ENCODE peak calls at places on chromosome 15, in seven cellular contexts. One of them, this sample, is unnamed.
A peak's percentile ranks its signal among the peaks of the same experiment; 100 is the strongest.

GRCh38 chr15:66239514-66239913 is 14.0 kb downstream of the MEGF11 start:
- DNase-seq in HepG2: no peak
- DNase-seq in K562: no peak
- DNase-seq in A549: no peak
- DNase-seq in H1: no peak
- DNase-seq in GM12878: no peak
- DNase-seq in SK-N-SH: no peak
- DNase-seq in this sample: no peak

GRCh38 chr15:76340198-76340801 is 3.7 kb downstream of the ISL2 start:
- DNase-seq in HepG2: no peak
- DNase-seq in K562: no peak
- DNase-seq in A549: no peak
- DNase-seq in H1: peak; percentile 68
- DNase-seq in GM12878: no peak
- DNase-seq in SK-N-SH: peak; percentile 28
- DNase-seq in this sample: no peak

GRCh38 chr15:93030430-93031102 is 58.4 kb downstream of the RGMA start:
- DNase-seq in HepG2: peak; percentile 50
- DNase-seq in K562: peak; percentile 79
- DNase-seq in A549: peak; percentile 69
- DNase-seq in H1: peak; percentile 90
- DNase-seq in GM12878: peak; percentile 7
- DNase-seq in SK-N-SH: peak; percentile 91
- DNase-seq in this sample: peak; percentile 47

GRCh38 chr15:51814616-51815015 is 14.8 kb upstream of the TMOD3 start:
- DNase-seq in HepG2: no peak
- DNase-seq in K562: no peak
- DNase-seq in A549: no peak
- DNase-seq in H1: no peak
- DNase-seq in GM12878: no peak
- DNase-seq in SK-N-SH: no peak
- DNase-seq in this sample: no peak

GRCh38 chr15:70741107-70741511 is 22.2 kb downstream of the UACA start:
- DNase-seq in HepG2: peak; percentile 55
- DNase-seq in K562: no peak
- DNase-seq in A549: peak; percentile 76
- DNase-seq in H1: no peak
- DNase-seq in GM12878: no peak
- DNase-seq in SK-N-SH: no peak
- DNase-seq in this sample: peak; percentile 90

GRCh38 chr15:42080585-42081462 is 13.5 kb downstream of the PLA2G4D start:
- DNase-seq in HepG2: no peak
- DNase-seq in K562: no peak
- DNase-seq in A549: no peak
- DNase-seq in H1: peak; percentile 62
- DNase-seq in GM12878: no peak
- DNase-seq in SK-N-SH: no peak
- DNase-seq in this sample: peak; percentile 41

GRCh38 chr15:43799945-43800285 is at the start of gene SERINC4:
- DNase-seq in HepG2: no peak
- DNase-seq in K562: no peak
- DNase-seq in A549: no peak
- DNase-seq in H1: no peak
- DNase-seq in GM12878: no peak
- DNase-seq in SK-N-SH: no peak
- DNase-seq in this sample: no peak

GRCh38 chr15:25892126-25892525 is 29.0 kb upstream of the ATP10A start:
- DNase-seq in HepG2: no peak
- DNase-seq in K562: no peak
- DNase-seq in A549: no peak
- DNase-seq in H1: no peak
- DNase-seq in GM12878: no peak
- DNase-seq in SK-N-SH: no peak
- DNase-seq in this sample: peak; percentile 31

GRCh38 chr15:95898746-95899145 is 431.8 kb upstream of the NR2F2 start:
- DNase-seq in HepG2: no peak
- DNase-seq in K562: no peak
- DNase-seq in A549: no peak
- DNase-seq in H1: no peak
- DNase-seq in GM12878: no peak
- DNase-seq in SK-N-SH: no peak
- DNase-seq in this sample: no peak

GRCh38 chr15:42133892-42134502 is 22.4 kb downstream of the PLA2G4F start:
- DNase-seq in HepG2: peak; percentile 52
- DNase-seq in K562: peak; percentile 68
- DNase-seq in A549: peak; percentile 54
- DNase-seq in H1: peak; percentile 95
- DNase-seq in GM12878: no peak
- DNase-seq in SK-N-SH: peak; percentile 50
- DNase-seq in this sample: peak; percentile 17

GRCh38 chr15:64847016-64847415 is 5.3 kb downstream of the PLEKHO2 start:
- DNase-seq in HepG2: no peak
- DNase-seq in K562: no peak
- DNase-seq in A549: no peak
- DNase-seq in H1: no peak
- DNase-seq in GM12878: no peak
- DNase-seq in SK-N-SH: no peak
- DNase-seq in this sample: no peak

GRCh38 chr15:75531041-75531450 is 48.1 kb downstream of the PTPN9 start:
- DNase-seq in HepG2: no peak
- DNase-seq in K562: no peak
- DNase-seq in A549: no peak
- DNase-seq in H1: no peak
- DNase-seq in GM12878: no peak
- DNase-seq in SK-N-SH: no peak
- DNase-seq in this sample: peak; percentile 40

GRCh38 chr15:91862891-91863520 is 9.5 kb downstream of the SLCO3A1 start:
- DNase-seq in HepG2: no peak
- DNase-seq in K562: no peak
- DNase-seq in A549: no peak
- DNase-seq in H1: no peak
- DNase-seq in GM12878: no peak
- DNase-seq in SK-N-SH: no peak
- DNase-seq in this sample: no peak

GRCh38 chr15:78615151-78615589 is 5.6 kb downstream of the CHRNA3 start:
- DNase-seq in HepG2: no peak
- DNase-seq in K562: no peak
- DNase-seq in A549: no peak
- DNase-seq in H1: peak; percentile 41
- DNase-seq in GM12878: no peak
- DNase-seq in SK-N-SH: no peak
- DNase-seq in this sample: no peak

GRCh38 chr15:87661481-87661880 is 595.1 kb downstream of the NTRK3 start:
- DNase-seq in HepG2: no peak
- DNase-seq in K562: no peak
- DNase-seq in A549: peak; percentile 12
- DNase-seq in H1: no peak
- DNase-seq in GM12878: no peak
- DNase-seq in SK-N-SH: no peak
- DNase-seq in this sample: no peak

DNA sequence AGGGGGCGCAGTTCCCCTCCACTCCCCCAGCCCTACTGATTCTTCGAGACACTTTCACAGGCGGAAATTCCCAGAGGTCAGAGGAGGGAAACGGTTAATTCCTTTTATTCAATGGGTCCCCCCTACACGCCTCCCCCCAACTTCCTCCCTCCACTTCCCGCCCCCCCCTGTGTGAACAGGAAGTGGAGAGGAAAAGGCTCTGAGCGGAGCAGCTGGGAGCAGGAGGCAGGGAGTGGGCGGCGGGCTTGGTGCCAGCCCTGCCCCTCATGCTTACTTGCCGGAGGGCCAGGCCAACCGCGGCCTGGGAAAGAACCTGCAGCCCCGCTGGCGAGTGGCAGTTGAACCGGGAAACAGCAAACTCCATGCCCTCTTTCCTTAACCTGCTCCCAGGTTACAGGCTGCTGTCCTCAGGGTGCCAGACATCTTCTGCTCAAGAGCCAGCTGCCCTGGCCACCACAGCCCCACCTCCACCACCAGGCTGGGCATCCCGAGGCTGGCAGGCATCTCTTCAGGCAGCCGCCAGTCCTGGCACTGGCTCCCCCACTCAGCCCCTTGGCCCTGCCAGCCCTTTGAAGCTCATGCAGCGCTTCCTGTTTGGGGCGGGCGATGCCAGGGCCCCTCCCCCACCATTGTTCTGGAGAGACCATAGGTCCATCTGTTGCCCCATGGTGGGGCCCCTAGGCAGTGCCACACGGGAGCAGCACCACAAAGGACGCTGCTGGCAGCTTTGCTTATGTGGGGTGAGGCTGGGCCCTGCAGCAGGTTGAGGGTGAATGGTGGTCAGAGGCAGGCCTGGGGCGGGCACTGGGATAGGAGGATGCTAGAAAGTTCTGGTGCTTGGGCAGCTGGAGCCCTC is 12.9 kb downstream of the VPS18 start:
- DNase-seq in HepG2: no peak
- DNase-seq in K562: peak; percentile 57
- DNase-seq in A549: no peak
- DNase-seq in H1: no peak
- DNase-seq in GM12878: no peak
- DNase-seq in SK-N-SH: peak; percentile 72
- DNase-seq in this sample: peak; percentile 41
- H3K4me1 ChIP-seq in HepG2: peaks cover 60% of the 10 kb centered on the region
- H3K4me1 ChIP-seq in K562: peaks cover 11% of the 10 kb centered on the region
- H3K4me1 ChIP-seq in A549: peaks cover 29% of the 10 kb centered on the region
- H3K4me1 ChIP-seq in H1: no peaks in the 10 kb centered on the region
- H3K4me1 ChIP-seq in GM12878: peaks cover 26% of the 10 kb centered on the region
- H3K4me1 ChIP-seq in SK-N-SH: peaks cover 12% of the 10 kb centered on the region
- H3K4me1 ChIP-seq in this sample: peaks cover 18% of the 10 kb centered on the region

GRCh38 chr15:39924437-39924836 is 4.4 kb upstream of the GPR176 start:
- DNase-seq in HepG2: no peak
- DNase-seq in K562: no peak
- DNase-seq in A549: no peak
- DNase-seq in H1: no peak
- DNase-seq in GM12878: no peak
- DNase-seq in SK-N-SH: no peak
- DNase-seq in this sample: no peak

GRCh38 chr15:39919740-39920509 is at the start of gene GPR176:
- DNase-seq in HepG2: no peak
- DNase-seq in K562: no peak
- DNase-seq in A549: peak; percentile 64
- DNase-seq in H1: peak; percentile 75
- DNase-seq in GM12878: no peak
- DNase-seq in SK-N-SH: peak; percentile 87
- DNase-seq in this sample: peak; percentile 84

GRCh38 chr15:39920510-39921273 is 626 bp upstream of the GPR176 start:
- DNase-seq in HepG2: peak; percentile 11
- DNase-seq in K562: peak; percentile 89
- DNase-seq in A549: peak; percentile 66
- DNase-seq in H1: peak; percentile 86
- DNase-seq in GM12878: peak; percentile 38
- DNase-seq in SK-N-SH: peak; percentile 95
- DNase-seq in this sample: peak; percentile 84

GRCh38 chr15:39921274-39921638 is 1.2 kb upstream of the GPR176 start:
- DNase-seq in HepG2: no peak
- DNase-seq in K562: no peak
- DNase-seq in A549: no peak
- DNase-seq in H1: no peak
- DNase-seq in GM12878: no peak
- DNase-seq in SK-N-SH: no peak
- DNase-seq in this sample: no peak

DNA sequence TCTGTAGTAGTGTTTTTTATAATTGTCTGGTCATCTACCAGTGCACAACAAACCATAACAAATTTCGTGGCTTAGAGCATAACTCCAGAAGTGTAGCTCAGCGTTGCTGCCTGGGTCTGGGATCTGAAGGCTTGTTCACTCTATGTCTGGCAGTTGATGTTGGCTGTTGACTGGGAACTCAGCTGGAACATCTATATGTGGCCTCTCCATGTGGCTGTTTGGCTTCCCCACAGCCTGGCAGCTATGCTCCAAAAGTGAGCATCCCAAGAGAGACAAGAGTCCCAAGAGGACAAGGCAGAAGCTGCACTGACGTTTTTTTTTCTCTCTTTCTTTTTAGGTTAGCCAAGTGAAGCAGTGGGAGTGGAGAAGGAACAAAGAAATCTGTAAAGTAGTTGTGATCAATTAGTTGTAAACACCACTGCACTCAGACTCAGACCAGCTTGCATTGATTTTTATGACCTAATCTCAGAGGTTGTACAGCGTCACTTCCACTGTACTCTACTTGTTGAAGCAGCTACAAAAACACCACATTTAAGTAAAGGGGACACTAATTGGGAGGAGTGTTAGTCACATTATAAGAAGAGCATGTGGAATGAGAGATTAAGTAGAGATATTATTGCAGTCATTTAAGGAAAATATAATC is 2.5 kb upstream of the GPR176 start:
- DNase-seq in HepG2: no peak
- DNase-seq in K562: no peak
- DNase-seq in A549: no peak
- DNase-seq in H1: no peak
- DNase-seq in GM12878: no peak
- DNase-seq in SK-N-SH: no peak
- DNase-seq in this sample: no peak
- TF ChIP-seq RFX5 in HepG2: no peak
- TF ChIP-seq RFX5 in K562: no peak
- TF ChIP-seq RFX5 in A549: no peak
- TF ChIP-seq RFX5 in H1: no peak
- TF ChIP-seq RFX5 in GM12878: no peak
- TF ChIP-seq RFX5 in SK-N-SH: no peak
- TF ChIP-seq RFX5 in this sample: no peak

DNA sequence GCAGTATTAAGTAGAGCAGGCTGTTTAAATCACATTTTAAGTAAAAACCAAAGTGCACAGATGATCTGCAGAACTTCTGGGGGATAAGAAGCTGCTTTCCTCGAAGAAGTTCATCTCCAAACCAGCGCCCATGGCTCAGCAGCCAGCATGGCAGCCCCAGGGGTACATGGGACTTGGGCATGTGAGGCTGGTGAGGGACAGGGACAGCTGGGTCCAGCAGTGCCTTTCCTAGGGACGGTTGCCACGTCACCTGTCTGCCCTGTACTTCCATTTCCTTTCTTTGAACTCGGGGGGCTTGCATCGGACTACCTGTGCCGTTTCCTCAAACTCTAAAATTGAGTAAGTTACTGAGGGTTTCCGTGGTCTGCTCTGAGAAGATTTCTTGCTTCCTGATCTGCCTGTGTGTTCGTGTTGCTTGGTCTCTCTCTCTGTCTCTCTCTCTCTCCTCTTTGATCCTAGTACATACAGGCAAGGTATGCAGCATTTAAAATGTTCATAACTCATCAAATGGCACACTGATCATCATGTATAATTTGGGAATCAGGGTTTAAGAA is 67.6 kb downstream of the IGF1R start:
- DNase-seq in HepG2: no peak
- DNase-seq in K562: no peak
- DNase-seq in A549: no peak
- DNase-seq in H1: no peak
- DNase-seq in GM12878: no peak
- DNase-seq in SK-N-SH: no peak
- DNase-seq in this sample: no peak
- H3K4me1 ChIP-seq in HepG2: peaks cover 76% of the 10 kb centered on the region
- H3K4me1 ChIP-seq in K562: no peaks in the 10 kb centered on the region
- H3K4me1 ChIP-seq in A549: peaks cover 73% of the 10 kb centered on the region
- H3K4me1 ChIP-seq in H1: peaks cover 44% of the 10 kb centered on the region
- H3K4me1 ChIP-seq in GM12878: peaks cover 11% of the 10 kb centered on the region
- H3K4me1 ChIP-seq in SK-N-SH: peaks cover 19% of the 10 kb centered on the region
- H3K4me1 ChIP-seq in this sample: peaks cover 34% of the 10 kb centered on the region

GRCh38 chr15:56411122-56411749 is 46.0 kb downstream of the TEX9 start:
- DNase-seq in HepG2: no peak
- DNase-seq in K562: no peak
- DNase-seq in A549: no peak
- DNase-seq in H1: no peak
- DNase-seq in GM12878: peak; percentile 4
- DNase-seq in SK-N-SH: no peak
- DNase-seq in this sample: peak; percentile 0

GRCh38 chr15:56410712-56411111 is 45.5 kb downstream of the TEX9 start:
- DNase-seq in HepG2: no peak
- DNase-seq in K562: no peak
- DNase-seq in A549: no peak
- DNase-seq in H1: no peak
- DNase-seq in GM12878: peak; percentile 7
- DNase-seq in SK-N-SH: no peak
- DNase-seq in this sample: no peak
- TF ChIP-seq RFX5 in HepG2: no peak
- TF ChIP-seq RFX5 in K562: no peak
- TF ChIP-seq RFX5 in A549: no peak
- TF ChIP-seq RFX5 in H1: no peak
- TF ChIP-seq RFX5 in GM12878: no peak
- TF ChIP-seq RFX5 in SK-N-SH: no peak
- TF ChIP-seq RFX5 in this sample: no peak

This sample was measured in IMR-90.